ENCODE peak calls at places on chromosomes 5 and 9, in four cellular contexts. H is HepG2, G is GM12878, R is K562. M is an unnamed sample.
A peak's percentile ranks its signal among the peaks of the same experiment; 100 is the strongest.

GRCh38 chr9:4206718-4207117 is 93.2 kb downstream of the GLIS3 start:
- DNase-seq in H (no peak), R (no peak), G (no peak), M (no peak)

GRCh38 chr5:165805756-165806155 is 2300.3 kb downstream of the MAT2B start:
- DNase-seq in H (no peak), R (no peak), G (no peak), M (peak; percentile 17)

GRCh38 chr9:135070198-135070951 is 17.1 kb upstream of the OLFM1 start:
- DNase-seq in G (no peak), H (no peak), R (no peak), M (no peak)

GRCh38 chr5:136060963-136061362 is 32.2 kb downstream of the TGFBI start:
- DNase-seq in H (no peak), G (no peak), R (no peak), M (no peak)

GRCh38 chr9:133489253-133490190 is 10.6 kb upstream of the SLC2A6 start:
- DNase-seq in R (no peak), G (no peak), H (no peak), M (no peak)

GRCh38 chr5:107248065-107248695 is 422.6 kb downstream of the EFNA5 start:
- DNase-seq in G (peak; percentile 13), R (peak; percentile 43), H (no peak), M (peak; percentile 79)

GRCh38 chr9:114652776-114653555 is 4.6 kb downstream of the TEX53 start:
- DNase-seq in G (no peak), R (no peak), H (no peak), M (no peak)

GRCh38 chr5:60183881-60184280 is 290.4 kb upstream of the PDE4D start:
- DNase-seq in R (no peak), G (peak; percentile 9), H (no peak), M (no peak)

GRCh38 chr9:71638627-71639026 is 129.7 kb downstream of the CEMIP2 start:
- DNase-seq in H (no peak), G (no peak), R (peak; percentile 36), M (no peak)

GRCh38 chr9:131303702-131304101 is 14.2 kb downstream of the PLPP7 start:
- DNase-seq in G (no peak), H (no peak), R (no peak), M (no peak)

GRCh38 chr5:122077451-122078115 is 476 bp downstream of the LOX start:
- DNase-seq in H (peak; percentile 13), R (no peak), G (no peak), M (peak; percentile 54)

GRCh38 chr9:132507670-132508469 is 74.5 kb upstream of the BARHL1 start:
- DNase-seq in R (peak; percentile 87), G (no peak), H (peak; percentile 35), M (peak; percentile 84)

GRCh38 chr5:181246276-181247050 is 2.8 kb upstream of the RACK1 start:
- DNase-seq in R (peak; percentile 94), H (peak; percentile 74), G (no peak), M (peak; percentile 81)

GRCh38 chr5:111742595-111742994 is 14.4 kb downstream of the NREP start:
- DNase-seq in H (peak; percentile 96), G (no peak), R (no peak), M (no peak)

GRCh38 chr9:130555968-130556367 is 23.4 kb upstream of the FUBP3 start:
- DNase-seq in H (no peak), G (no peak), R (no peak), M (no peak)

GRCh38 chr9:126693428-126693931 is 79.8 kb downstream of the LMX1B start:
- DNase-seq in R (no peak), G (no peak), H (no peak), M (peak; percentile 7)

GRCh38 chr5:87191645-87192044 is 76.0 kb upstream of the RASA1 start:
- DNase-seq in R (no peak), G (no peak), H (no peak), M (no peak)

GRCh38 chr9:98365227-98365669 is 109.8 kb upstream of the TBC1D2 start:
- DNase-seq in R (peak; percentile 49), H (peak; percentile 9), G (no peak), M (peak; percentile 30)
- TF ChIP-seq TCF7 in R (no peak), H (no peak), G (no peak), M (no peak)

GRCh38 chr9:69190866-69191672 is 17.0 kb downstream of the TJP2 start:
- DNase-seq in R (no peak), H (no peak), G (no peak), M (no peak)

GRCh38 chr9:69193685-69194032 is 19.6 kb downstream of the TJP2 start:
- DNase-seq in G (no peak), R (peak; percentile 31), H (no peak), M (no peak)

GRCh38 chr9:69190086-69190865 is 16.2 kb downstream of the TJP2 start:
- DNase-seq in G (no peak), R (no peak), H (peak; percentile 90), M (no peak)

GRCh38 chr9:69195019-69195418 is 20.9 kb downstream of the TJP2 start:
- DNase-seq in H (no peak), R (no peak), G (no peak), M (no peak)

DNA sequence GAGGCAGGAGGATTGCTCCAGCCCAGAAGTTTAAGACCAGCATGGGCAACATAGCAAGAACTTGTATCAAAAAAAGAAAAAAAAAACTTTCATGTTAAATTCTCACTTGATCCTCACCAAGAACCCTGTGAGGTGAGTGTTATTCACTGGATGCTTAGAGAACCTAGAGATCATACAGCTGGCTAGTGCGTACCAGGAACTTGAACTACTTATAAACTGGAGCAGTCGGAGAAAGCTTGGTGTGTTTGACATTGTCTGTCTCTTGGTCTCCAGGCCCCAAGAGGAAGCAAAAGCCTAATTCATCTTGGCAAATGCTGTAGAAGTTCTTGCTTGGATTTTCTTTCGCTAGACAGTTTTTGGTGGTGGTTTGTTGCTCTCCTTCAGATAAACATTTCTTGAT is 18.1 kb downstream of the TJP2 start:
- DNase-seq in H (no peak), G (no peak), R (no peak), M (no peak)
- TF ChIP-seq TCF7 in H (no peak), G (no peak), R (no peak), M (no peak)

GRCh38 chr9:105500108-105500766 is 52.4 kb downstream of the FSD1L start:
- DNase-seq in H (no peak), R (no peak), G (peak; percentile 62), M (no peak)
- TF ChIP-seq TCF7 in H (no peak), R (no peak), G (no peak), M (no peak)

DNA sequence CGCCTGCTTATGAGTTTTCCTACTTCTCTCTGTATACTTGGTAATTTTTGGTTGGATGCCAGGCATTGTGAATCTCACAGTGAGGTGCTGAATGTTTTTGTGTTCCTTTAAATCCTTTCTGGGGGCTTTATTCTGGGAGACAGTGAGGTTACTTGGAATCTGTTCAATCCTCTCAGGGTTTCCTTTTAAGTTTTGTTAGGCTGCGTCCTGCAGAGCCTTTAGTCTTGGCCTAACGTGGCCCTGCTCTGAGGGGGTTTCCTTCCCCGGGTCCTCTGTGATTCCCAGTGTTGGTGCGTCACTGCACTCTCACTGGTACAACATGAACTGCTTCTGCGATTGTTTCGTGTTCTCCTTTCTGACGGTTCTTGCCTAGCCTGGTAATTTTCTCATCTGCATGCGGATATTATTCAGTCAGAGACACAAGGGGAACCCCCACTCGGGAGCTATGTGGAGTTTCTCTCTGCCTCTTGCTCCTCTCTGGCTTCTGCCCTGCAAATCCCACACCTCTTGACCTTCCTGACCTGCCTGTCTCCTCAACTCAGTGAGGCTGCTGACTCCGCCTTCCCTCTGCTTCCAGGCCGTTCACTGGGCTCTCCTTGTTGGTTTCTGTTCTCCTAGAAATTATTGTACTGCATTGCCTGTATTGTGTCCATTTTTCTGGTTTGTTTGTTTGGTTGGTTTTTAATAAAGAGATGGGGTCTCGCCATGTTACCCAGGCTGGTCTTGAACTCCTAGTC is 128.1 kb downstream of the DAB2IP start:
- DNase-seq in G (peak; percentile 5), R (no peak), H (no peak), M (no peak)
- TF ChIP-seq TCF7 in G (no peak), R (no peak), H (no peak), M (no peak)

GRCh38 chr5:67748165-67748690 is 467.3 kb upstream of the PIK3R1 start:
- DNase-seq in R (no peak), H (peak; percentile 75), G (no peak), M (no peak)

GRCh38 chr5:67747096-67747495 is 468.5 kb upstream of the PIK3R1 start:
- DNase-seq in G (no peak), R (no peak), H (no peak), M (no peak)

DNA sequence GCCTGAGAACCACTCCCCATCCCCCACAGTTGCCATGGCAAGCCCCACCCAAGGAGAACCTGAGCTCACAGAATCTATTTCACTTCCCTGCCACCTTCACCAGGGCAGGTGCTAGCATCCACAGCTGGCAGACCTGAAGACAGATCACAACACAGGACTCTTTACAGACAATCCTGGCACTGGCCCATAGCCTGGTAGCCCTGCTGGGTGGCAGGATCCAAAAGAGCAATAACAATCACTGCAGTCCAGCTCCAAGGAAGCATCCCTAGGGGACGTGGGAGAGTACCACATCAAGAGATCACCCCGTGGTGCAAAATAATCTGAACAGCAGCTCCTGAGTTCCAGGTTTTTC is 463.2 kb upstream of the PIK3R1 start:
- DNase-seq in G (no peak), R (no peak), H (no peak), M (no peak)
- TF ChIP-seq TCF7 in G (no peak), R (no peak), H (no peak), M (no peak)

GRCh38 chr9:128151343-128152132 is 2.3 kb downstream of the LCN2 start:
- DNase-seq in H (no peak), R (peak; percentile 19), G (no peak), M (no peak)

GRCh38 chr9:128150594-128151342 is 1.5 kb downstream of the LCN2 start:
- DNase-seq in H (peak; percentile 47), G (no peak), R (peak; percentile 94), M (peak; percentile 82)

GRCh38 chr9:128148509-128149000 is 698 bp upstream of the LCN2 start:
- DNase-seq in R (peak; percentile 30), H (no peak), G (no peak), M (no peak)

GRCh38 chr9:128149001-128149701 is at the start of gene LCN2:
- DNase-seq in G (no peak), H (no peak), R (peak; percentile 22), M (no peak)

DNA sequence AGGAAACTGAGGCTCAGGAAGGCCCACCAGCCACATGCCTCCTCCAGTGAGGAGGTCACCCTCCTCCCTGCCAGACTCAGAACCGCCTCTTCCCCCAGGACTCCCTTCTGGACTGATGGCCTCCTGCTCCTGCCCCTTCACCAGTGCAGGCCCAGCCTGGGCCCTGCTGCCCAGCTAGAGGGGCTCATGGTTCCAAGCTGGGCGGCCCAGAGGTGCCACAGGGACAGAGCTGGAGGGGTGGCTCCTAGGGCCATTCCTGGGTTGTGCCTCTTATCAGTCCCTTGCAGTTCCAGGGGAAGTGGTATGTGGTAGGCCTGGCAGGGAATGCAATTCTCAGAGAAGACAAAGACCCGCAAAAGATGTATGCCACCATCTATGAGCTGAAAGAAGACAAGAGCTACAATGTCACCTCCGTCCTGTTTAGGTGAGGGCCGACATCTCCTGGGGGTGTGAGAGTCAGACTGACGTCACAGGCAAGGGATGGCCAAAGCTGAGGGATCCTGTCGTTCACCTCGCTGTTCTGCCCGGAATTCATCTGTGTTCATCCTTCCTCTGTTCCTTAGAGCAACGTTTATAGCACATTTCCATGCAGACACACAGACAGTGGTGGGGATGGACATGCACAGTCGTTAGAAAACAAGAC is 819 bp downstream of the LCN2 start:
- DNase-seq in G (no peak), H (no peak), R (peak; percentile 43), M (no peak)
- TF ChIP-seq TCF7 in G (no peak), H (no peak), R (no peak), M (no peak)

M was measured in WTC11.